ENCODE peak calls at places on chromosomes 6 and 20, in seven cellular contexts. U is central memory CD8-positive, alpha-beta T cell; Y is colonic mucosa; X is CD8-positive, alpha-beta memory T cell; F is upper lobe of left lung; O is non-pigmented ciliary epithelial cell; Q is T1000. T is an unnamed sample.

GRCh38 chr6:53320964-53321363 is 27.8 kb downstream of the ELOVL5 start:
- DNase-seq in O (no peak), F (no peak), Y (no peak), X (no peak), Q (no peak), U (no peak), T (no peak)

GRCh38 chr6:147077251-147077650 is 127.0 kb upstream of the STXBP5 start:
- DNase-seq in O (no peak), F (peak; percentile 81), X (no peak), Y (no peak), Q (no peak), U (no peak), T (no peak)

GRCh38 chr6:14254505-14254904 is 136.9 kb downstream of the CD83 start:
- DNase-seq in F (no peak), U (no peak), X (no peak), Y (no peak), O (no peak), Q (no peak), T (no peak)

GRCh38 chr20:57395111-57395959 is 4.1 kb downstream of the RBM38 start:
- DNase-seq in X (peak; percentile 42), Q (no peak), U (no peak), F (no peak), Y (no peak), O (peak; percentile 17), T (peak; percentile 49)

GRCh38 chr6:159871911-159872310 is 18.9 kb upstream of the MAS1 start:
- DNase-seq in Y (no peak), F (no peak), O (peak; percentile 0), X (no peak), U (no peak), Q (no peak), T (no peak)

GRCh38 chr6:55734256-55734655 is 141.1 kb downstream of the BMP5 start:
- DNase-seq in O (no peak), F (no peak), X (no peak), U (no peak), Q (no peak), Y (no peak), T (no peak)

GRCh38 chr20:45322952-45323383 is 14.9 kb upstream of the MATN4 start:
- DNase-seq in X (no peak), U (no peak), F (peak; percentile 89), Y (peak; percentile 74), O (no peak), Q (peak; percentile 26), T (peak; percentile 75)

GRCh38 chr6:52423971-52424381 is 3.8 kb downstream of the EFHC1 start:
- DNase-seq in F (no peak), U (no peak), Q (peak; percentile 30), Y (no peak), X (no peak), O (peak; percentile 73), T (no peak)

GRCh38 chr6:27311806-27312145 is 297 bp downstream of the POM121L2 start:
- DNase-seq in Y (no peak), U (no peak), X (peak; percentile 45), F (no peak), Q (no peak), O (no peak), T (no peak)

GRCh38 chr6:168128006-168128630 is 49.1 kb upstream of the FRMD1 start:
- DNase-seq in F (no peak), U (no peak), X (no peak), O (no peak), Y (peak; percentile 13), Q (no peak), T (no peak)